ENCODE peak calls at places on chromosomes 6 and 20, in nine cellular contexts. One of them, this sample, is unnamed.

GRCh38 chr6:105804436-105804835 is 281.7 kb upstream of the PRDM1 start:
- DNase-seq in GM23248: peak; percentile 85
- DNase-seq in left lung: no peak
- DNase-seq in fibroblast of lung: peak; percentile 89
- DNase-seq in left ventricle myocardium inferior: no peak
- DNase-seq in uterus: no peak
- DNase-seq in IMR-90: peak; percentile 88
- DNase-seq in lower lobe of right lung: no peak
- DNase-seq in mesendoderm: no peak
- DNase-seq in this sample: no peak

GRCh38 chr6:109379706-109380105 is 2.6 kb downstream of the CD164 start:
- DNase-seq in GM23248: peak; percentile 61
- DNase-seq in left lung: no peak
- DNase-seq in fibroblast of lung: peak; percentile 70
- DNase-seq in left ventricle myocardium inferior: no peak
- DNase-seq in uterus: no peak
- DNase-seq in IMR-90: peak; percentile 59
- DNase-seq in lower lobe of right lung: no peak
- DNase-seq in mesendoderm: no peak
- DNase-seq in this sample: no peak

GRCh38 chr6:10412948-10413849 is 1.7 kb downstream of the TFAP2A start:
- DNase-seq in GM23248: peak; percentile 70
- DNase-seq in left lung: no peak
- DNase-seq in fibroblast of lung: no peak
- DNase-seq in left ventricle myocardium inferior: no peak
- DNase-seq in uterus: no peak
- DNase-seq in IMR-90: no peak
- DNase-seq in lower lobe of right lung: peak; percentile 64
- DNase-seq in mesendoderm: peak; percentile 67
- DNase-seq in this sample: no peak

GRCh38 chr6:46901747-46902362 is 19.9 kb downstream of the ADGRF5 start:
- DNase-seq in GM23248: no peak
- DNase-seq in left lung: peak; percentile 48
- DNase-seq in fibroblast of lung: no peak
- DNase-seq in left ventricle myocardium inferior: no peak
- DNase-seq in uterus: no peak
- DNase-seq in IMR-90: no peak
- DNase-seq in lower lobe of right lung: no peak
- DNase-seq in mesendoderm: no peak
- DNase-seq in this sample: no peak

GRCh38 chr20:58622671-58623578 is 28.2 kb upstream of the STX16 start:
- DNase-seq in GM23248: peak; percentile 34
- DNase-seq in left lung: no peak
- DNase-seq in fibroblast of lung: peak; percentile 90
- DNase-seq in left ventricle myocardium inferior: no peak
- DNase-seq in uterus: no peak
- DNase-seq in IMR-90: peak; percentile 33
- DNase-seq in lower lobe of right lung: no peak
- DNase-seq in mesendoderm: no peak
- DNase-seq in this sample: no peak

GRCh38 chr20:21208999-21209398 is 83.1 kb downstream of the KIZ start:
- DNase-seq in GM23248: no peak
- DNase-seq in left lung: no peak
- DNase-seq in fibroblast of lung: no peak
- DNase-seq in left ventricle myocardium inferior: no peak
- DNase-seq in uterus: no peak
- DNase-seq in IMR-90: no peak
- DNase-seq in lower lobe of right lung: no peak
- DNase-seq in mesendoderm: no peak
- DNase-seq in this sample: no peak

GRCh38 chr6:39289490-39289889 is 24.7 kb downstream of the KCNK17 start:
- DNase-seq in GM23248: no peak
- DNase-seq in left lung: no peak
- DNase-seq in fibroblast of lung: no peak
- DNase-seq in left ventricle myocardium inferior: no peak
- DNase-seq in uterus: no peak
- DNase-seq in IMR-90: no peak
- DNase-seq in lower lobe of right lung: no peak
- DNase-seq in mesendoderm: no peak
- DNase-seq in this sample: no peak

GRCh38 chr6:114195736-114196403 is 147.0 kb downstream of the HS3ST5 start:
- DNase-seq in GM23248: no peak
- DNase-seq in left lung: no peak
- DNase-seq in fibroblast of lung: no peak
- DNase-seq in left ventricle myocardium inferior: no peak
- DNase-seq in uterus: no peak
- DNase-seq in IMR-90: no peak
- DNase-seq in lower lobe of right lung: no peak
- DNase-seq in mesendoderm: no peak
- DNase-seq in this sample: no peak

GRCh38 chr20:51725584-51726176 is 42.5 kb downstream of the ATP9A start:
- DNase-seq in GM23248: no peak
- DNase-seq in left lung: no peak
- DNase-seq in fibroblast of lung: no peak
- DNase-seq in left ventricle myocardium inferior: no peak
- DNase-seq in uterus: no peak
- DNase-seq in IMR-90: no peak
- DNase-seq in lower lobe of right lung: no peak
- DNase-seq in mesendoderm: no peak
- DNase-seq in this sample: no peak

GRCh38 chr20:47293524-47294157 is 62.9 kb downstream of the ZMYND8 start:
- DNase-seq in GM23248: no peak
- DNase-seq in left lung: no peak
- DNase-seq in fibroblast of lung: no peak
- DNase-seq in left ventricle myocardium inferior: no peak
- DNase-seq in uterus: no peak
- DNase-seq in IMR-90: no peak
- DNase-seq in lower lobe of right lung: no peak
- DNase-seq in mesendoderm: no peak
- DNase-seq in this sample: no peak

GRCh38 chr6:7910298-7910653 is 312 bp downstream of the TXNDC5 start:
- DNase-seq in GM23248: no peak
- DNase-seq in left lung: no peak
- DNase-seq in fibroblast of lung: no peak
- DNase-seq in left ventricle myocardium inferior: no peak
- DNase-seq in uterus: no peak
- DNase-seq in IMR-90: no peak
- DNase-seq in lower lobe of right lung: no peak
- DNase-seq in mesendoderm: no peak
- DNase-seq in this sample: no peak
- H3K4me1 ChIP-seq in GM23248: peaks cover 11% of the 10 kb centered on the region
- H3K4me1 ChIP-seq in left lung: peaks cover 40% of the 10 kb centered on the region
- H3K4me1 ChIP-seq in fibroblast of lung: peaks cover 4% of the 10 kb centered on the region
- H3K4me1 ChIP-seq in left ventricle myocardium inferior: peaks cover 57% of the 10 kb centered on the region
- H3K4me1 ChIP-seq in uterus: peaks cover 8% of the 10 kb centered on the region
- H3K4me1 ChIP-seq in IMR-90: peaks cover 6% of the 10 kb centered on the region
- H3K4me1 ChIP-seq in lower lobe of right lung: peaks cover 36% of the 10 kb centered on the region
- H3K4me1 ChIP-seq in mesendoderm: no peaks in the 10 kb centered on the region
- H3K4me1 ChIP-seq in this sample: peaks cover 27% of the 10 kb centered on the region

GRCh38 chr6:154614101-154614500 is 103.6 kb upstream of the CNKSR3 start:
- DNase-seq in GM23248: peak; percentile 73
- DNase-seq in left lung: no peak
- DNase-seq in fibroblast of lung: peak; percentile 60
- DNase-seq in left ventricle myocardium inferior: no peak
- DNase-seq in uterus: no peak
- DNase-seq in IMR-90: peak; percentile 22
- DNase-seq in lower lobe of right lung: no peak
- DNase-seq in mesendoderm: no peak
- DNase-seq in this sample: no peak

GRCh38 chr6:154619183-154619582 is 108.7 kb upstream of the CNKSR3 start:
- DNase-seq in GM23248: no peak
- DNase-seq in left lung: no peak
- DNase-seq in fibroblast of lung: no peak
- DNase-seq in left ventricle myocardium inferior: no peak
- DNase-seq in uterus: no peak
- DNase-seq in IMR-90: no peak
- DNase-seq in lower lobe of right lung: no peak
- DNase-seq in mesendoderm: no peak
- DNase-seq in this sample: no peak

GRCh38 chr6:154614641-154615040 is 104.2 kb upstream of the CNKSR3 start:
- DNase-seq in GM23248: no peak
- DNase-seq in left lung: no peak
- DNase-seq in fibroblast of lung: no peak
- DNase-seq in left ventricle myocardium inferior: no peak
- DNase-seq in uterus: no peak
- DNase-seq in IMR-90: no peak
- DNase-seq in lower lobe of right lung: no peak
- DNase-seq in mesendoderm: no peak
- DNase-seq in this sample: no peak

GRCh38 chr6:154615483-154616025 is 105.1 kb upstream of the CNKSR3 start:
- DNase-seq in GM23248: peak; percentile 77
- DNase-seq in left lung: peak; percentile 72
- DNase-seq in fibroblast of lung: peak; percentile 76
- DNase-seq in left ventricle myocardium inferior: peak; percentile 68
- DNase-seq in uterus: peak; percentile 62
- DNase-seq in IMR-90: peak; percentile 60
- DNase-seq in lower lobe of right lung: peak; percentile 72
- DNase-seq in mesendoderm: no peak
- DNase-seq in this sample: peak; percentile 88

DNA sequence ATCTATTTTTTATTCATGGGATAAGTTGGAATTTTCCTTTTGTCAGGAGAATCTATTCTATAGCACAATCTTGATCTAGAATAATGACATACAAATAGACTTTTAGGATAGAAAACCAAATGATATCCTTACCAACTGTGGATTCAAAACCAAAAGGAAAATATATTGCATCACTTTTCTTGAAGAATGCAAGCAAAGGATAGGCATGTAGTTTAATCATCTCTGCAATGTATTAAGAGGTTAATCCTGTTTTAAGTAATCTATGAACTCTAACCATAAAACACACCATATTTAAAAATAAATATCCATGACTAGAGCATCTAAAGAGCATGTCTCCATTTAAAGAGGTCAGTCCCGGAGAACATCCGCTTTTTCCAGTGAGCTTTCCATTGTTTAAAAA is 106.7 kb upstream of the CNKSR3 start:
- DNase-seq in GM23248: no peak
- DNase-seq in left lung: no peak
- DNase-seq in fibroblast of lung: peak; percentile 44
- DNase-seq in left ventricle myocardium inferior: no peak
- DNase-seq in uterus: no peak
- DNase-seq in IMR-90: peak; percentile 17
- DNase-seq in lower lobe of right lung: no peak
- DNase-seq in mesendoderm: no peak
- DNase-seq in this sample: no peak
- H3K4me1 ChIP-seq in GM23248: peaks cover 17% of the 10 kb centered on the region
- H3K4me1 ChIP-seq in left lung: no peaks in the 10 kb centered on the region
- H3K4me1 ChIP-seq in fibroblast of lung: no peaks in the 10 kb centered on the region
- H3K4me1 ChIP-seq in left ventricle myocardium inferior: peaks cover 18% of the 10 kb centered on the region
- H3K4me1 ChIP-seq in uterus: no peaks in the 10 kb centered on the region
- H3K4me1 ChIP-seq in IMR-90: peaks cover 6% of the 10 kb centered on the region
- H3K4me1 ChIP-seq in lower lobe of right lung: no peaks in the 10 kb centered on the region
- H3K4me1 ChIP-seq in mesendoderm: no peaks in the 10 kb centered on the region
- H3K4me1 ChIP-seq in this sample: no peaks in the 10 kb centered on the region

DNA sequence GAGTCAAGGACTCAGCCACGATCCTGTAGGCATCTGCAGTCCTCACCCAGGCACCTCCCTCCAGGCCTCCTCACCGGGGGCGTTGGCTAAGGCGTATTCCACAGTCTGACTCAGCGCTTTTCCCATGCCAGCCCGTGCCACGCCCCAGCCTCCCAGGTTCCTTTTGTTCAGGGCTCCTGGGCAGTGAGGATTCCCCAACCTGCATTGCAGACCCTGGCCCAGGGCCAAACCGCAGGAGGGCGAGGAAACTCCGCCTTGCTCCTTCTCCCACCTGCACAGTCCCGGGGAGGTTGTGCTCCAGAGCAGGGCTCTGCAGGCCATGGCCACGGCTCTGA is 202.8 kb upstream of the CST7 start:
- DNase-seq in GM23248: no peak
- DNase-seq in left lung: peak; percentile 49
- DNase-seq in fibroblast of lung: peak; percentile 19
- DNase-seq in left ventricle myocardium inferior: no peak
- DNase-seq in uterus: no peak
- DNase-seq in IMR-90: no peak
- DNase-seq in lower lobe of right lung: peak; percentile 69
- DNase-seq in mesendoderm: no peak
- DNase-seq in this sample: peak; percentile 80
- H3K4me1 ChIP-seq in GM23248: no peaks in the 10 kb centered on the region
- H3K4me1 ChIP-seq in left lung: no peaks in the 10 kb centered on the region
- H3K4me1 ChIP-seq in fibroblast of lung: no peaks in the 10 kb centered on the region
- H3K4me1 ChIP-seq in left ventricle myocardium inferior: no peaks in the 10 kb centered on the region
- H3K4me1 ChIP-seq in uterus: no peaks in the 10 kb centered on the region
- H3K4me1 ChIP-seq in IMR-90: no peaks in the 10 kb centered on the region
- H3K4me1 ChIP-seq in lower lobe of right lung: no peaks in the 10 kb centered on the region
- H3K4me1 ChIP-seq in mesendoderm: no peaks in the 10 kb centered on the region
- H3K4me1 ChIP-seq in this sample: no peaks in the 10 kb centered on the region

DNA sequence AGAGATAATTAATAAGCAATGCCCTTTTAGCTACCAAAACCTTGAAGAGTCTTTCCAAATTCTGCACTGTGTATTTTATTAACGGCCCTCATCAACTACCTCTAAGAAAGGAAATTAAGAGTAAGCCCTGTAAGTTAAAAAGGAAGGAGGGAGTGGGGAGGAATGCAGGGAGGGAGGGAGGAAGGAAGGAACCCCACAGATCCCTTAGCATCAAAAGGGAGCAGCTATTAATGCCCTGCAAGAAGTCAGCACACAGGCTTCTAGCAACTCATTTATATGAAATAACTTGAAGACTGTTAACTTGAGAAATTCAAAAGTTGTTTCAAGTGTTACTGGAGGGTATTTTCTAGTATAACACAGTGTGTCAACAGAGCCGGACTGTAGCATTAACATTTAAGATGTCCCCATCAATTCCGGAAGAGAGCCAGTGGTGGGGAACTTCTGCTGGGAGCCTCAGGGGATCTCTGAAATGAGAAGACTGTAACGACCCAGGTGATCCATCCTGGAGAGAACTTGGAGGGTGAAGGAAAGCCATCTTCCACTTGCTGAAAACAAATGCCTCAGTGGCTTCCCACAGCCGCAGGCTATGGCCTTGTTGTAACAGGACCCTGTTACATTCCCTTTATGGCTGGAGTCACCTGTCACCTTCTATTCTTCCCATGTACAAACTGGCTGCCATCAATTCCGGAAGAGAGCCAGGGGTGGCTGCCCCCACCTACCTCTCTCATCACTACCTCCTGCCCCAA is 33.2 kb downstream of the SLC22A23 start:
- DNase-seq in GM23248: no peak
- DNase-seq in left lung: no peak
- DNase-seq in fibroblast of lung: no peak
- DNase-seq in left ventricle myocardium inferior: no peak
- DNase-seq in uterus: no peak
- DNase-seq in IMR-90: no peak
- DNase-seq in lower lobe of right lung: no peak
- DNase-seq in mesendoderm: peak; percentile 73
- DNase-seq in this sample: no peak
- H3K4me1 ChIP-seq in GM23248: peaks cover 66% of the 10 kb centered on the region
- H3K4me1 ChIP-seq in left lung: peaks cover 9% of the 10 kb centered on the region
- H3K4me1 ChIP-seq in fibroblast of lung: no peaks in the 10 kb centered on the region
- H3K4me1 ChIP-seq in left ventricle myocardium inferior: peaks cover 18% of the 10 kb centered on the region
- H3K4me1 ChIP-seq in uterus: peaks cover 6% of the 10 kb centered on the region
- H3K4me1 ChIP-seq in IMR-90: no peaks in the 10 kb centered on the region
- H3K4me1 ChIP-seq in lower lobe of right lung: peaks cover 15% of the 10 kb centered on the region
- H3K4me1 ChIP-seq in mesendoderm: peaks cover 6% of the 10 kb centered on the region
- H3K4me1 ChIP-seq in this sample: no peaks in the 10 kb centered on the region

DNA sequence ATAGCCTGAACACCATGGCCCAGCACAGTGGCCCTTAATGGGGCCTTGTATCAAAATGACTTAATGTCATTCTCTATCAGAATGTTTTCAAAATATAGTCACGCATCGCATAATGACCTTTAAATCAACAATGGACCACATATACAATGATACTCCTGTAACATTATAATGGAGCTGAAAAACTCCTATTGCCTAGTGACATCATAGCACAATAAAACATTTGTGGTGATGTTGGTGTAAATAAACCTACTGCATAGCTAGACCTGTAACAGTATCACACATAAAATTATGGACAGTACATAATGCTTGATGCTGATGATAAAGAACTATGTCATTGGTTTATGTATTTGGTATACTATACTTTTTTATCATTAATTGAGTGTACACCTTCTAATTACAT is 9.3 kb downstream of the ELOVL5 start:
- DNase-seq in GM23248: no peak
- DNase-seq in left lung: no peak
- DNase-seq in fibroblast of lung: no peak
- DNase-seq in left ventricle myocardium inferior: no peak
- DNase-seq in uterus: no peak
- DNase-seq in IMR-90: no peak
- DNase-seq in lower lobe of right lung: no peak
- DNase-seq in mesendoderm: no peak
- DNase-seq in this sample: no peak
- H3K4me1 ChIP-seq in GM23248: no peaks in the 10 kb centered on the region
- H3K4me1 ChIP-seq in left lung: peaks cover 72% of the 10 kb centered on the region
- H3K4me1 ChIP-seq in fibroblast of lung: no peaks in the 10 kb centered on the region
- H3K4me1 ChIP-seq in left ventricle myocardium inferior: peaks cover 72% of the 10 kb centered on the region
- H3K4me1 ChIP-seq in uterus: no peaks in the 10 kb centered on the region
- H3K4me1 ChIP-seq in IMR-90: no peaks in the 10 kb centered on the region
- H3K4me1 ChIP-seq in lower lobe of right lung: peaks cover 60% of the 10 kb centered on the region
- H3K4me1 ChIP-seq in mesendoderm: peaks cover 9% of the 10 kb centered on the region
- H3K4me1 ChIP-seq in this sample: peaks cover 28% of the 10 kb centered on the region